ENCODE peak calls at places on chromosomes 3 and 15, in nine cellular contexts. T is CD8-positive, alpha-beta T cell; H is psoas muscle; Y is CD4-positive, alpha-beta T cell; U is spleen; B is left ventricle myocardium inferior; L is Peyer's patch; E is fibroblast of lung; K is transverse colon. M is an unnamed sample.

GRCh38 chr15:51088585-51088984 is 6.1 kb downstream of the TNFAIP8L3 start:
- DNase-seq in B (no peak), U (no peak), K (no peak), T (no peak), E (no peak), Y (no peak), L (no peak), H (no peak), M (no peak)

GRCh38 chr3:158953131-158953530 is 151.3 kb downstream of the MFSD1 start:
- DNase-seq in B (no peak), K (no peak), U (no peak), E (no peak), T (no peak), Y (no peak), L (no peak), H (no peak), M (no peak)

GRCh38 chr15:68536331-68537095 is 42.3 kb upstream of the CORO2B start:
- DNase-seq in H (no peak), U (no peak), K (no peak), B (no peak), T (no peak), E (peak; percentile 98), L (no peak), Y (no peak), M (no peak)

GRCh38 chr3:77381426-77381825 is 341.5 kb downstream of the ROBO2 start:
- DNase-seq in L (no peak), B (no peak), T (no peak), K (no peak), Y (no peak), U (no peak), E (no peak), H (no peak), M (no peak)

GRCh38 chr3:52507359-52507758 is 12.2 kb downstream of the STAB1 start:
- DNase-seq in E (peak; percentile 67), K (no peak), Y (no peak), U (no peak), L (no peak), T (no peak), H (no peak), B (no peak), M (peak; percentile 53)

GRCh38 chr3:172640751-172641150 is 70.1 kb downstream of the NCEH1 start:
- DNase-seq in T (no peak), Y (no peak), U (no peak), E (no peak), L (no peak), K (no peak), B (no peak), H (no peak), M (no peak)

GRCh38 chr3:161748049-161748448 is 251.4 kb downstream of the OTOL1 start:
- DNase-seq in B (no peak), Y (no peak), L (no peak), T (no peak), K (no peak), E (no peak), U (no peak), H (no peak), M (no peak)

GRCh38 chr3:99499235-99499798 is 139.1 kb upstream of the COL8A1 start:
- DNase-seq in Y (no peak), B (no peak), H (no peak), K (no peak), T (no peak), U (no peak), L (no peak), E (peak; percentile 78), M (peak; percentile 1)

GRCh38 chr3:14397940-14398800 is 4.2 kb upstream of the SLC6A6 start:
- DNase-seq in B (no peak), K (no peak), E (no peak), U (no peak), L (no peak), H (no peak), T (no peak), Y (no peak), M (no peak)

GRCh38 chr3:140629351-140630137 is 48.3 kb upstream of the TRIM42 start:
- DNase-seq in U (no peak), Y (no peak), T (no peak), B (no peak), L (no peak), H (no peak), K (no peak), E (peak; percentile 87), M (peak; percentile 29)

GRCh38 chr3:189629803-189630455 is 1.3 kb upstream of the TP63 start:
- DNase-seq in E (peak; percentile 9), H (peak; percentile 57), L (no peak), B (peak; percentile 25), Y (no peak), K (no peak), U (no peak), T (no peak), M (no peak)

GRCh38 chr3:189632238-189632637 is 1.0 kb downstream of the TP63 start:
- DNase-seq in K (no peak), T (no peak), U (no peak), H (no peak), B (no peak), L (no peak), Y (no peak), E (no peak), M (no peak)

GRCh38 chr3:189631373-189631408 is at the start of gene TP63:
- DNase-seq in Y (no peak), B (no peak), H (no peak), E (no peak), K (no peak), U (no peak), L (no peak), T (no peak), M (no peak)

GRCh38 chr3:189631409-189631808 is 220 bp downstream of the TP63 start:
- DNase-seq in B (no peak), T (no peak), U (no peak), K (no peak), H (no peak), E (no peak), Y (no peak), L (no peak), M (no peak)

DNA sequence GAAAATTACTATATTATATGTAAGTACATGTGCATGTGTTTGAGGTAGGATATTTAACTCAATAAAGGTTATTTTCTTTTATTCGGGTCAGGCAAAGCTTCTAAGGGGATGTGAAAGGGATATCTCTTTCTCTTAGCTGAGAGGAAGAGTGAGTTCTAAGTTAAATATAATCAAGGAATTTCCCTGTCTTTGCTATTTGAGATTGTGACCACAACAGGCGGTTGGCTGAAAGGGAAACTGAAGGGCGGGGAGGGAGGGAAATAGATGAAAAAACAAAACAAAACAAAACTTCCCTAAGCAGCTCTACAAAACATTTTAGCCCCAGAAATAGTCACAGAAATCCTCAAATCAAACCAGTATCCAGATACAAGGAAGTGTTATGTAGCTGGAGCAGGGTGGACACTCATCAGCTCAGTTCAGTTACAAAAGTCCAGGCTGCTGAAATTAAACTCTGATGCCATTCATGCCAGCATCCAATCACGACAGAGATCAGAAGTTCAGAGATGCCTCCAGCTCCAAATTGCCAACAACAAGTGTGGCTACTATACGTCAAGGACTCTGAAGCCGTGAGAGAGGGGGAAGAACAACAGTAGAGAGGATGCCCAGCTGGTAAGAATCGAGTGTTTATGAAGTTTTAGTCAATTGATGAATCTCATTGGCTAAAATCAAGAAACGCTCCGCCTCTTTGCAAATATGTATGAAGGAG is 369 bp upstream of the TP63 start:
- DNase-seq in Y (no peak), E (no peak), L (no peak), T (no peak), K (no peak), U (no peak), H (no peak), B (no peak), M (no peak)
- H3K27ac ChIP-seq in Y (no peak overlapping the region), E (no peak overlapping the region), L (no peak overlapping the region), T (no peak overlapping the region), K (no peak overlapping the region), U (no peak overlapping the region), H (peak overlapping the region; percentile 91), B (peak overlapping the region; percentile 59), M (no peak overlapping the region)

GRCh38 chr3:122213650-122214049 is 30.2 kb downstream of the CASR start:
- DNase-seq in K (no peak), U (no peak), T (no peak), Y (no peak), H (no peak), B (no peak), L (no peak), E (no peak), M (no peak)

GRCh38 chr3:122208579-122208978 is 25.1 kb downstream of the CASR start:
- DNase-seq in Y (no peak), H (no peak), B (no peak), L (no peak), T (no peak), E (no peak), K (no peak), U (no peak), M (no peak)
- H3K27ac ChIP-seq in Y (no peak overlapping the region), H (no peak overlapping the region), B (no peak overlapping the region), L (no peak overlapping the region), T (no peak overlapping the region), E (no peak overlapping the region), K (no peak overlapping the region), U (no peak overlapping the region), M (no peak overlapping the region)

GRCh38 chr3:107943350-107943749 is 147.5 kb downstream of the CD47 start:
- DNase-seq in T (no peak), H (no peak), U (no peak), K (no peak), B (no peak), Y (no peak), L (no peak), E (no peak), M (no peak)
- H3K27ac ChIP-seq in T (no peak overlapping the region), H (no peak overlapping the region), U (no peak overlapping the region), K (no peak overlapping the region), B (no peak overlapping the region), Y (no peak overlapping the region), L (no peak overlapping the region), E (no peak overlapping the region), M (no peak overlapping the region)

GRCh38 chr3:193545304-193545703 is 9.4 kb downstream of the ATP13A4 start:
- DNase-seq in Y (no peak), H (no peak), E (no peak), K (no peak), L (no peak), B (no peak), U (no peak), T (no peak), M (no peak)

GRCh38 chr3:193552911-193553310 is 1.8 kb downstream of the ATP13A4 start:
- DNase-seq in E (no peak), L (no peak), K (no peak), B (no peak), U (no peak), Y (no peak), H (no peak), T (no peak), M (no peak)

GRCh38 chr3:193544289-193544688 is 10.4 kb downstream of the ATP13A4 start:
- DNase-seq in Y (no peak), H (no peak), U (no peak), K (no peak), E (no peak), T (no peak), B (no peak), L (no peak), M (no peak)

GRCh38 chr3:193546129-193546528 is 8.6 kb downstream of the ATP13A4 start:
- DNase-seq in E (no peak), T (no peak), B (no peak), U (no peak), L (no peak), K (no peak), H (no peak), Y (no peak), M (peak; percentile 10)

GRCh38 chr3:193548406-193548805 is 6.3 kb downstream of the ATP13A4 start:
- DNase-seq in K (no peak), U (no peak), L (no peak), B (no peak), E (no peak), H (no peak), T (no peak), Y (no peak), M (no peak)
- H3K27ac ChIP-seq in K (no peak overlapping the region), U (no peak overlapping the region), L (no peak overlapping the region), B (no peak overlapping the region), E (no peak overlapping the region), H (no peak overlapping the region), T (no peak overlapping the region), Y (no peak overlapping the region), M (no peak overlapping the region)

GRCh38 chr3:25265284-25265683 is 162.8 kb upstream of the RARB start:
- DNase-seq in H (no peak), L (no peak), K (no peak), B (no peak), Y (no peak), T (no peak), E (no peak), U (no peak), M (no peak)
- H3K27ac ChIP-seq in H (no peak overlapping the region), L (no peak overlapping the region), K (no peak overlapping the region), B (no peak overlapping the region), Y (no peak overlapping the region), T (no peak overlapping the region), E (no peak overlapping the region), U (no peak overlapping the region), M (no peak overlapping the region)